ENCODE peak calls at places on chromosomes 11 and 22, in six cellular contexts. Z is IMR-90, L is body of pancreas, R is left ventricle myocardium inferior, V is fibroblast of lung, O is right lobe of liver. E is an unnamed sample. For H3K9me3, the result is how much of the 10 kb centered on the place peaks cover.

GRCh38 chr11:77151804-77152513 is 23.9 kb downstream of the MYO7A start:
- DNase-seq in Z (peak), L (no peak), R (no peak), V (no peak), O (no peak), E (no peak)

GRCh38 chr11:76658231-76658630 is 12.3 kb downstream of the LRRC32 start:
- DNase-seq in Z (no peak), L (no peak), R (no peak), V (no peak), O (peak), E (no peak)

GRCh38 chr11:91790873-91791468 is 433.6 kb upstream of the FAT3 start:
- DNase-seq in Z (no peak), L (no peak), R (no peak), V (no peak), O (no peak), E (no peak)

GRCh38 chr11:123330071-123330470 is 100.0 kb upstream of the GRAMD1B start:
- DNase-seq in Z (no peak), L (no peak), R (no peak), V (no peak), O (no peak), E (no peak)

GRCh38 chr11:11584446-11584810 is 37.4 kb downstream of the GALNT18 start:
- DNase-seq in Z (peak), L (no peak), R (no peak), V (peak), O (no peak), E (peak)

GRCh38 chr11:83809274-83809673 is 523.1 kb upstream of the CCDC90B start:
- DNase-seq in Z (no peak), L (no peak), R (no peak), V (no peak), O (no peak), E (no peak)

GRCh38 chr11:17921620-17922473 is 91.0 kb downstream of the SERGEF start:
- DNase-seq in Z (peak), L (no peak), R (no peak), V (peak), O (no peak), E (no peak)

GRCh38 chr11:100536979-100537378 is 150.1 kb upstream of the ARHGAP42 start:
- DNase-seq in Z (no peak), L (no peak), R (no peak), V (no peak), O (no peak), E (no peak)

GRCh38 chr11:122246885-122247284 is 130.9 kb upstream of the BLID start:
- DNase-seq in Z (peak), L (no peak), R (no peak), V (no peak), O (no peak), E (no peak)

GRCh38 chr11:3109434-3109833 is 52.2 kb upstream of the CARS1 start:
- DNase-seq in Z (no peak), L (no peak), R (no peak), V (no peak), O (no peak), E (no peak)

GRCh38 chr11:559712-560304 is 730 bp downstream of the LMNTD2 start:
- DNase-seq in Z (no peak), L (peak), R (no peak), V (no peak), O (peak), E (no peak)

GRCh38 chr22:37544955-37545702 is 15.2 kb upstream of the CDC42EP1 start:
- DNase-seq in Z (peak), L (peak), R (peak), V (peak), O (peak), E (peak)

GRCh38 chr22:23827351-23827995 is 11.3 kb downstream of the DERL3 start:
- DNase-seq in Z (no peak), L (no peak), R (no peak), V (no peak), O (peak), E (no peak)

GRCh38 chr11:65316979-65317786 is 2.5 kb downstream of the CDC42EP2 start:
- DNase-seq in Z (peak), L (peak), R (peak), V (peak), O (peak), E (peak)

GRCh38 chr11:34603129-34604001 is 17.5 kb upstream of the EHF start:
- DNase-seq in Z (no peak), L (no peak), R (no peak), V (no peak), O (no peak), E (no peak)

GRCh38 chr11:34605481-34606325 is 15.2 kb upstream of the EHF start:
- DNase-seq in Z (no peak), L (no peak), R (no peak), V (no peak), O (no peak), E (no peak)

GRCh38 chr11:34604216-34604615 is 16.7 kb upstream of the EHF start:
- DNase-seq in Z (no peak), L (no peak), R (no peak), V (no peak), O (no peak), E (no peak)

GRCh38 chr11:34606326-34607120 is 14.4 kb upstream of the EHF start:
- DNase-seq in Z (no peak), L (no peak), R (no peak), V (no peak), O (no peak), E (no peak)

DNA sequence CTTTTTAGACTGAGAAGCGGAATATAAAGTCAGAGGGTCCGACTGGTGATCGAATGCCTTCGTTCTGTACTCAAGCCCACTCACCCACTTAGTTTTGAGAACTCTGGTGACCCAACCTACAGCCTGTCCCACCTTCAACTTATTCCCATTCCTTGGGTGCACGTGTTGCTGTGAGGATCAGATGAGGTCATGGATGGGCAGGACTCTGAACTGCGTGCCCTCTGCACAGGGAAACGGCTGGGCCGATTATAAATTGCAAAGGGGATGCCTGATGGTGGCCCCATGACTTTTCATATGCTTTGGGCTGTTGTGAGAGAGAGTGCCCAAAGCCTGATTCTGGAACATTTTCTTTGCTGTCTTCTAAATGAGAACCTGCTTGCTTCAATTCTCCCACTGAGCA is 16.0 kb upstream of the EHF start:
- DNase-seq in Z (no peak), L (no peak), R (no peak), V (no peak), O (no peak), E (no peak)
- H3K9me3 ChIP-seq in Z (under half), L (under half), R (under half), V (under half), O (under half), E (under half)

DNA sequence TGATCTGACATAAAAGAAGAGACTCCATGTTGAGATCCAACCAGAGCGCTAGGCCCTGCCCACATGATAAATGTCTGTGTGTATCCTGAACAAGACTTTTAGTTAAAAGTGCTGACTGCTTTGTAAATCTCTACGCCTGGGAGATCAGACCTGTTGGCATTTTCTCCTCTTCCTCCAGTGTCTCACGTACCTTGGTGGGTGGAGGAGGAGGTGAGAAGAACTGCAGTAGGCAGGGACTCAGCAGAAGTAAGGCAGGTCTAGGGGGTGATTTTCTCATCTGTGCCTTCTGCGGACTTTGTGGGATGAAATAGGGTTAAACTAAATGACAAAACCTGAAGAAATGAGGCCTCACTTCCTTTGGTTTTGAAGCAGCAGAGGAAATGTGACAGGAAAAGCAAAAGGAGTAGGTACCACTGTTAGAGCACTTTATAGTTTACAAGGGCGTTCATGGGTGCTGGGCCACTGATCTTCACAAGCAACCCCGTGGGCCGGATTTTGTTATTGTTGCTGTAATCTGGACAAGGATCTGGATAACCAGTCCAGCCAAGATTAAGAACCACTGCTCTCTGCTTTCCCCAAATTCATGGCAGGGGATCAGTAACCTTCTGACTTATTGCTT is 36.7 kb upstream of the PLET1 start:
- DNase-seq in Z (no peak), L (no peak), R (no peak), V (no peak), O (no peak), E (no peak)
- H3K4me3 ChIP-seq in Z (no peak), L (no peak), R (no peak), V (no peak), O (no peak), E (no peak)

GRCh38 chr22:47398921-47399790 is 636.7 kb downstream of the TBC1D22A start:
- DNase-seq in Z (no peak), L (no peak), R (no peak), V (no peak), O (no peak), E (no peak)
- H3K9me3 ChIP-seq in Z (under half), L (under half), R (under half), V (under half), O (under half), E (under half)

DNA sequence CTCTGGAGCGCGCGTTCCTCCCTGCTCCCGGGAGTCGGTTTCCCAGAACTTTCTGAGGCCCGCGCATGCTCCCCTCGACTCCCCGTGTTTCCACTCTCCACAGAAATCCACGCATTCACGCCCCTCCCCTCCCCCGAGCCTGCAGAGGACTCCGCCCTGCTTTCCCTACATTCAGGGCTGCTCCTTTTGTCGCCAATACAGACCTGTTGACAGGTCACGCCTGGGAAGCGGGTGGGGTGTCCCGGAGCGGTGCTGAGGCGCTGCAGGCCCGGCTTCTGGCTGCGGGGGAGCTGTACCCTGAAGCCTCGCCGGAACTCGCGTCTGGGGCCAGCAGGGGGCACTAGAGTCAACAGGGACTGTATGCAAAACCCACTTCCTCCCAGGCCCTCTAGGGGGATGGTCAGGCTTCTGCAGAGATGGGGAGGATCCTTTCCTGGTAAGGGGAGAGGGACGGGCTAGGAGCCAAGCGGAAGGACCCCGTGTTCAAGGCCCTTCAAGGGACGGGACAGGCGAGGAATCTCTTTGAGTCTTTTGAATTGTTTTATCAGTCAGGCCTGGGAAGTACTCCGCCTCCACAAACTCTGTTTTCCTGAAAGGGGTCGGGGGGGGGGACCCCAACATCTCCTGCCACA is at the start of gene PRAME:
- DNase-seq in Z (peak), L (peak), R (peak), V (peak), O (peak), E (peak)
- H3K4me3 ChIP-seq in Z (no peak), L (no peak), R (no peak), V (no peak), O (no peak), E (peak)

GRCh38 chr11:54558919-54559318 is 44.9 kb downstream of the OR4C46 start:
- DNase-seq in Z (no peak), L (no peak), R (no peak), V (no peak), O (no peak), E (no peak)
- H3K9me3 ChIP-seq in Z (under half), L (under half), R (half or more), V (under half), O (under half), E (under half)

GRCh38 chr11:114057605-114058004 is 1.9 kb upstream of the ZBTB16 start:
- DNase-seq in Z (no peak), L (no peak), R (no peak), V (no peak), O (no peak), E (no peak)
- H3K4me3 ChIP-seq in Z (no peak), L (no peak), R (no peak), V (no peak), O (peak), E (no peak)

GRCh38 chr11:102187416-102188125 is 77.3 kb downstream of the YAP1 start:
- DNase-seq in Z (peak), L (no peak), R (no peak), V (peak), O (no peak), E (no peak)
- H3K9me3 ChIP-seq in Z (under half), L (under half), R (under half), V (under half), O (under half), E (under half)